ENCODE peak calls at places on chromosomes 11 and 22, in four cellular contexts. F is mesenteric fat pad, E is brain microvascular endothelial cell, N is T-helper 2 cell. J is an unnamed sample.

GRCh38 chr22:19554834-19555404 is 30.7 kb upstream of the CLDN5 start:
- DNase-seq in F (peak), E (peak), N (no peak), J (no peak)

GRCh38 chr11:3380706-3381570 is 2.0 kb upstream of the ZNF195 start:
- DNase-seq in F (no peak), E (peak), N (no peak), J (no peak)

GRCh38 chr11:31870609-31871309 is 59.6 kb upstream of the PAX6 start:
- DNase-seq in F (no peak), E (peak), N (no peak), J (peak)

GRCh38 chr22:45102896-45103420 is 60.8 kb upstream of the NUP50 start:
- DNase-seq in F (no peak), E (no peak), N (no peak), J (no peak)

GRCh38 chr11:60700689-60701508 is 1.5 kb downstream of the MS4A8 start:
- DNase-seq in F (no peak), E (no peak), N (no peak), J (no peak)

GRCh38 chr22:45972091-45972867 is 4.7 kb downstream of the WNT7B start:
- DNase-seq in F (no peak), E (no peak), N (no peak), J (no peak)

GRCh38 chr11:111796696-111797095 is 30.5 kb upstream of the PPP2R1B start:
- DNase-seq in F (no peak), E (no peak), N (no peak), J (no peak)

GRCh38 chr11:27904358-27905055 is 203.4 kb downstream of the KIF18A start:
- DNase-seq in F (no peak), E (peak), N (no peak), J (no peak)

GRCh38 chr22:29344137-29344536 is 28.6 kb upstream of the RASL10A start:
- DNase-seq in F (no peak), E (peak), N (no peak), J (peak)

GRCh38 chr11:22193348-22194051 is 615 bp downstream of the ANO5 start:
- DNase-seq in F (no peak), E (no peak), N (no peak), J (peak)

GRCh38 chr11:77503006-77503405 is 29.1 kb upstream of the PAK1 start:
- DNase-seq in F (no peak), E (peak), N (no peak), J (no peak)

GRCh38 chr11:70251583-70252285 is 18.8 kb upstream of the PPFIA1 start:
- DNase-seq in F (no peak), E (no peak), N (no peak), J (no peak)

J was measured in left ventricle myocardium superior.